ENCODE peak calls at places on chromosomes 4 and X, in six cellular contexts. U is astrocyte of the spinal cord; R is CD8-positive, alpha-beta T cell; S is lung; Y is MM.1S; J is endodermal cell. K is an unnamed sample.

GRCh38 chr4:154719087-154719486 is 24.7 kb upstream of the LRAT start:
- DNase-seq in R (no peak), Y (no peak), J (no peak), U (peak), S (no peak), K (peak)

GRCh38 chr4:149995134-149995756 is 83.0 kb upstream of the DCLK2 start:
- DNase-seq in Y (no peak), R (no peak), U (no peak), J (no peak), S (no peak), K (no peak)

GRCh38 chr4:47612116-47613023 is 127.3 kb downstream of the ATP10D start:
- DNase-seq in J (no peak), Y (no peak), R (no peak), S (no peak), U (peak), K (peak)

GRCh38 chrX:129641941-129642340 is 12.8 kb downstream of the APLN start:
- DNase-seq in S (no peak), R (no peak), U (peak), J (no peak), Y (no peak), K (peak)

GRCh38 chrX:75045369-75045768 is 110.7 kb downstream of the ABCB7 start:
- DNase-seq in S (no peak), U (no peak), R (no peak), Y (no peak), J (no peak), K (no peak)

GRCh38 chr4:111398906-111399330 is 746.3 kb upstream of the FAM241A start:
- DNase-seq in S (no peak), R (no peak), U (no peak), J (no peak), Y (no peak), K (peak)

GRCh38 chrX:23008431-23009099 is 8.8 kb downstream of the DDX53 start:
- DNase-seq in U (peak), Y (peak), R (no peak), J (no peak), S (no peak), K (peak)

GRCh38 chrX:120271218-120271617 is 20.6 kb downstream of the ZBTB33 start:
- DNase-seq in J (no peak), U (no peak), R (no peak), S (peak), Y (no peak), K (no peak)

GRCh38 chr4:85369703-85370380 is 105.1 kb upstream of the ARHGAP24 start:
- DNase-seq in Y (no peak), U (no peak), R (no peak), J (no peak), S (no peak), K (no peak)
- TF ChIP-seq CTCF in Y (no peak), U (peak), R (no peak), J (no peak), S (no peak), K (no peak)

DNA sequence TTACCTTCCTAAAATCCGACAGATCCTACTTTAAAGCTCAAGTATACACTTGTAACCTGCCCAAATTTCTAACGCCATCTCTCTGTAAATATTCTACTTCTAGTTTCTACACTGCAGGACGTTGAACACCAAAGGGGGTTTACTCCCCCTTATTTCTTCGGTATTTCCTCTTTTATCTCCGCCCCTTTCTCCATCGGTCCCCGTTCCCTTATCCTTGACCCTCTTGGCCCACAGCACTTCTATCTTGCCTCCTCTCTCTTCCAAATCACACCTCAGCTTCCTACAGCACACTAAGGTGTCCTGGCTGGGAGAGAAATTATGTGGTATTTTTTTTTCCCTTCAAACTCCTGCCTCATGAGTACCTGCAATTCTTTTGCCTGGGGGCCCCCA is 728 bp downstream of the ZMAT1 start:
- DNase-seq in Y (no peak), J (no peak), U (no peak), R (no peak), S (no peak), K (no peak)
- H3K4me3 ChIP-seq in Y (peak), J (peak), U (peak), R (peak), S (peak), K (peak)

GRCh38 chr4:140149851-140150635 is 3.9 kb downstream of the MAML3 start:
- DNase-seq in R (peak), U (peak), Y (peak), S (peak), J (peak), K (peak)
- TF ChIP-seq CTCF in R (no peak), U (peak), Y (no peak), S (no peak), J (peak), K (no peak)

DNA sequence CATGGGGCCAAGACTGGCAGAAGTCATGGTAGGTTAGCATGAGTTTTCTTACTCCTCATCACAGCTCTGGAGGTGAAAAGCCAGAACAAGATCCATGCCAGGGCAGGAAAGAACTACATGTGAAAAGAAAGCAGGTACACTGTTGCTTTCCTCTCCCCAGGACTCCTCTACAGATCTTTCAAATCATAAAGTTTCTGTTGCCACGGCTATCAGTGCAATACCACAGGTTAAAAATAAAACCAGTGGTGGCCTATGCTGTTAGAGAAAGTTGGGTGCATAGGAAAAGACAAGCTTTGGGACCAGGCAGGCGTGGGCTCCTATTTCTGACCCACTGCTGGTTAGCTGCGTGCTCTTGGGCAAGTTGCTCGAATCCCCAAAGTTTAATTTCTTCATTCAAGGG is 81.4 kb downstream of the SH3RF1 start:
- DNase-seq in S (no peak), U (no peak), J (no peak), R (no peak), Y (no peak), K (no peak)
- H3K4me3 ChIP-seq in S (no peak), U (no peak), J (no peak), R (no peak), Y (no peak), K (no peak)

DNA sequence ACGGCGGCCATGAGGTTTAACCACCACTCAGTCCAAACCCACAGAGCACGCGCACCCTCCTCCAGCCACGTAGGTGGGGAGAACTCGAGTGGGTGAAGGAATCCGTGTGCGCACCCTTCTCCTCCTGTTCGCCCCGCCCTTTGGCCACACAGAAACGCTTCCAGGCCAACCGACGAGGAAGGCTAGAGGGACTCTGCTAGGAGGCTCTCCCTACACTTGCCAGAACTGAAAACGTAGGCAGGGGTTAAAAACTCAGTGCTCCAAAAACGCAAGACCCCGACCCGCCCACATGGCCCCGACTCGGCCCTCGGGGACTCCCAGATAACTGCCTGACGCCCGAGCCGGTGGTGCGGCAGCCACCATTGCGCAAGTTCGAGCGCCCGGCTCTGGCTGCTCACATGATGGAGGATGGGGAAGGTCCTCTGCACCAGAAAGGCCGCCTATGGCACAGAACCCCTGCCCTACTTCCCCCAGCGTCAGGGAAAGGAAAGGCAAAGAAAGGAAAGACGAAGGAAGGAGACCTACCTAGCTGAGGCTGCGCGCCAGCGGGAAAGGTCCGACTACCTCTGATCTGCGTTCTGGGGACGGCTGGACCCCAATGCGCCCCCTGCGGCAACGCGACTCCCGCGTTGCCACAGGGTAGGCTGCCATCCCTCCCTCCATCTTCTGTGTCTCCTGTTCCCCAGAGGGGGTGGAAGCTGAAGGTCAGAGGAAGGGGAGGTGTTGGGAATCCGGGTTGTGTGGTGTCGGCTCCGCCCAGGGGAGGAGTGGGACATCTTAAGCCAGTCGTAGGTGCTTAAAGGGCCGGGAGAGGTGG is 201.9 kb upstream of the AGTR2 start:
- DNase-seq in Y (peak), U (peak), R (no peak), J (peak), S (peak), K (no peak)
- TF ChIP-seq CTCF in Y (no peak), U (no peak), R (no peak), J (peak), S (no peak), K (no peak)

DNA sequence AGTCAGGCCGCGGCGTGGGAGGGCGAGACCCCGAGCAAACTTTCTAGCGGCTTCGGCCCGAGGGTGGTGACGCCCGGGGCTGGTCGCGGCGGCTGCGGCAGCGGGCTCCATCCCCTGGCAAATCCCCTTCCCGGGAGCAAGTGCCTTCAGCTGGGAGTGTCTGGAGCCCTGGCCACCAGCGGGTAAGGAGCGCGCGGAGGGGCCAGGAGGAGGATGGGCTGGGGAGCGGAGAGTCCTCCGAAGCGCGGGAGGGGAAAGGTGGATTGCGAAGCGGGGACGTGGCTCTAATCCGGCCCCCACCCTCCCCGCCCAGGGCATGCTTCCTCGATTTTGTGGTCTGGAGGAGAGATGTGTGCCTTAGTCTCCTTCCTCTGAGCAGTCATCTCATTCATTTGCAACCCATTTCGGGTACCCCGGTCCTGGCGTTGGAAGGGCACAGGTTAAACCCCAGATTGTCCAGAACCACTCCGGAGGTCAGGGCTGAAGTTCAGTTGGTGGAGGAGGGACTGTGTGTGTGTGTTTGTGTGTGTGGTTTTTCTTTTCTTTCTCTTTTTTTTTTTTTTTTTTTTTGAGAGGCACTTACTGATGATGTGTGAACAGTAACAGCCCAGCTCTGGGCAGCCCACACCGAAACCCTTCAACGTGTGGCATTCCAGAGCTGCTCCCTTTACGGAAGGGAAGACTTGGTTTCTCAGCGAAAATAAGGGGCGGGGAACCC is 499 bp downstream of the SGMS2 start:
- DNase-seq in U (peak), R (no peak), S (peak), Y (no peak), J (peak), K (peak)
- H3K4me3 ChIP-seq in U (peak), R (no peak), S (peak), Y (peak), J (peak), K (peak)

GRCh38 chrX:16653424-16653823 is 3.5 kb downstream of the S100G start:
- DNase-seq in J (no peak), Y (no peak), R (no peak), U (no peak), S (no peak), K (no peak)

GRCh38 chrX:16662402-16662801 is 12.4 kb downstream of the S100G start:
- DNase-seq in U (no peak), Y (no peak), J (no peak), S (no peak), R (no peak), K (no peak)

GRCh38 chrX:16659326-16659725 is 9.4 kb downstream of the S100G start:
- DNase-seq in Y (no peak), R (no peak), J (no peak), S (no peak), U (no peak), K (no peak)

GRCh38 chrX:16661495-16661894 is 11.5 kb downstream of the S100G start:
- DNase-seq in U (no peak), R (no peak), S (no peak), J (no peak), Y (no peak), K (no peak)

DNA sequence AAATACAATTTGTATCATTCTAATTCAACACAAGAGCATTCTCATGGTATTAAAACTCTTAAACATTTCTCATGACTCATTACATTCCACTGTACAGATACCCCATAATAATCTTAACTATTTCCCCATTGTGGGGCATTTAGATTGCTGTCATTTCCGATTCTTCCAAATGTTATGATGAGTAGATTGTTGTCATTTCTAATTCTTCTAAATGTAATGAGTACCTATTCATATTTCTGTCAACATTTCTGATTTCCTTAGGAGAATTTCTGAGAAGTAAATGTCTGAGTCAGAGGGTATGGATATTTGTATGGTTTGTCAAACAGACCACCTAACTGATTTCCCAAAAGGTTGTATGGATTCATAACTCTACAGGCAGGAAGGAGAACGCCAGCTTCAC is 8.3 kb downstream of the S100G start:
- DNase-seq in J (no peak), S (no peak), Y (no peak), U (peak), R (no peak), K (peak)
- TF ChIP-seq CTCF in J (no peak), S (no peak), Y (no peak), U (no peak), R (no peak), K (no peak)

GRCh38 chrX:71629467-71629866 is 11.2 kb upstream of the CXCR3 start:
- DNase-seq in R (no peak), Y (peak), J (no peak), S (no peak), U (no peak), K (no peak)
- H3K4me3 ChIP-seq in R (no peak), Y (peak), J (no peak), S (no peak), U (no peak), K (no peak)

DNA sequence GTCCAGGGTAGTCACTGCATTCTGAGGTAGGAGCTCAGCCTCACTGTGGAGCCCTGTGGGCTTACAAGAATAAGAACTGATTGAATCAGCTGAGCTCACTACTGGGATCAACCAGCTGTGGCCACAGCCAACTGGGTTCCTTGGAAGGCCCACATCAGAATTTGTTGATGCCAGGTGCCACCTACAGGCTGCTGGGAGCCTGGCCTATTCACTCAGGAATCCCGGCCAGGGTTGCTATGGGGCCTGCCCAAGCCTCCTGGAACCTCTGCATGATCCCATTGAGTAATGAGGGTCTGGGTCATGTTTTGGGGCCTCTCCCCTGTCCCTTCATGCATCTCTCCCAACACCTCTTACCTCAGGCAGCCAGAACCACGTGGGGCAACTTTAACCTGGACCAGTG is 53.9 kb upstream of the KIAA1210 start:
- DNase-seq in Y (no peak), S (no peak), R (no peak), U (no peak), J (peak), K (no peak)
- TF ChIP-seq CTCF in Y (no peak), S (no peak), R (no peak), U (peak), J (peak), K (peak)